ENCODE peak calls at places on chromosomes 6 and 20, in five cellular contexts. One of them, this sample, is unnamed.

GRCh38 chr20:1802385-1803215 is 92.6 kb upstream of the SIRPA start:
- DNase-seq in effector memory CD8-positive, alpha-beta T cell: no peak
- DNase-seq in aorta: peak
- DNase-seq in right cardiac atrium: peak
- DNase-seq in NCI-H774: no peak
- DNase-seq in this sample: peak

GRCh38 chr20:3165473-3166337 is 6.0 kb upstream of the FASTKD5 start:
- DNase-seq in right cardiac atrium: peak
- DNase-seq in aorta: peak
- DNase-seq in NCI-H774: no peak
- DNase-seq in effector memory CD8-positive, alpha-beta T cell: no peak
- DNase-seq in this sample: peak

GRCh38 chr6:166257911-166258318 is 50.3 kb downstream of the PRR18 start:
- DNase-seq in right cardiac atrium: no peak
- DNase-seq in effector memory CD8-positive, alpha-beta T cell: no peak
- DNase-seq in aorta: no peak
- DNase-seq in NCI-H774: no peak
- DNase-seq in this sample: no peak

GRCh38 chr20:41081276-41081814 is 52.7 kb downstream of the TOP1 start:
- DNase-seq in effector memory CD8-positive, alpha-beta T cell: no peak
- DNase-seq in NCI-H774: no peak
- DNase-seq in right cardiac atrium: no peak
- DNase-seq in aorta: no peak
- DNase-seq in this sample: no peak

GRCh38 chr20:25470045-25470444 is 62.6 kb downstream of the GINS1 start:
- DNase-seq in right cardiac atrium: no peak
- DNase-seq in aorta: no peak
- DNase-seq in NCI-H774: no peak
- DNase-seq in effector memory CD8-positive, alpha-beta T cell: no peak
- DNase-seq in this sample: no peak

GRCh38 chr6:16316741-16317251 is 78.4 kb downstream of the GMPR start:
- DNase-seq in right cardiac atrium: no peak
- DNase-seq in effector memory CD8-positive, alpha-beta T cell: peak
- DNase-seq in NCI-H774: peak
- DNase-seq in aorta: no peak
- DNase-seq in this sample: no peak

GRCh38 chr20:34065260-34065659 is 46.8 kb downstream of the EIF2S2 start:
- DNase-seq in NCI-H774: no peak
- DNase-seq in effector memory CD8-positive, alpha-beta T cell: no peak
- DNase-seq in aorta: no peak
- DNase-seq in right cardiac atrium: no peak
- DNase-seq in this sample: no peak

GRCh38 chr6:100176321-100176950 is 182.4 kb upstream of the MCHR2 start:
- DNase-seq in NCI-H774: no peak
- DNase-seq in right cardiac atrium: peak
- DNase-seq in aorta: no peak
- DNase-seq in effector memory CD8-positive, alpha-beta T cell: no peak
- DNase-seq in this sample: no peak

GRCh38 chr20:48948612-48949011 is 27.1 kb downstream of the ARFGEF2 start:
- DNase-seq in right cardiac atrium: no peak
- DNase-seq in effector memory CD8-positive, alpha-beta T cell: no peak
- DNase-seq in NCI-H774: no peak
- DNase-seq in aorta: no peak
- DNase-seq in this sample: no peak

GRCh38 chr6:148516116-148517016 is 173.7 kb downstream of the SASH1 start:
- DNase-seq in NCI-H774: no peak
- DNase-seq in effector memory CD8-positive, alpha-beta T cell: no peak
- DNase-seq in right cardiac atrium: no peak
- DNase-seq in aorta: no peak
- DNase-seq in this sample: no peak